ENCODE peak calls at places on chromosomes 4 and X, in five cellular contexts. M is lower lobe of right lung, Y is neural crest cell, A is adrenal gland, P is HL-60. T is an unnamed sample.

GRCh38 chrX:77167993-77168392 is 279.2 kb upstream of the FGF16 start:
- DNase-seq in M (no peak), Y (no peak), A (peak), P (peak), T (no peak)

GRCh38 chr4:78566834-78567501 is 15.4 kb downstream of the ANXA3 start:
- DNase-seq in M (no peak), Y (no peak), A (no peak), P (no peak), T (no peak)

GRCh38 chr4:137676357-137676998 is 144.2 kb upstream of the PCDH18 start:
- DNase-seq in M (no peak), Y (no peak), A (no peak), P (no peak), T (no peak)

GRCh38 chr4:84673475-84674230 is 90.7 kb downstream of the CDS1 start:
- DNase-seq in M (no peak), Y (no peak), A (no peak), P (no peak), T (no peak)

GRCh38 chr4:171785392-171785791 is 27.8 kb upstream of the GALNTL6 start:
- DNase-seq in M (no peak), Y (no peak), A (no peak), P (no peak), T (no peak)

GRCh38 chr4:174696657-174697056 is 132.4 kb downstream of the GLRA3 start:
- DNase-seq in M (no peak), Y (no peak), A (no peak), P (no peak), T (no peak)

GRCh38 chrX:129755779-129756650 is 17.2 kb downstream of the XPNPEP2 start:
- DNase-seq in M (no peak), Y (no peak), A (no peak), P (no peak), T (no peak)

GRCh38 chr4:140609548-140610425 is 41.0 kb upstream of the UCP1 start:
- DNase-seq in M (no peak), Y (no peak), A (peak), P (no peak), T (no peak)

GRCh38 chr4:54277691-54278090 is 48.6 kb downstream of the PDGFRA start:
- DNase-seq in M (no peak), Y (no peak), A (peak), P (no peak), T (no peak)

GRCh38 chrX:129600981-129601424 is 53.8 kb downstream of the APLN start:
- DNase-seq in M (no peak), Y (peak), A (no peak), P (peak), T (no peak)

GRCh38 chr4:7124643-7125442 is 57.0 kb upstream of the GRPEL1 start:
- DNase-seq in M (no peak), Y (no peak), A (peak), P (no peak), T (no peak)

T was measured in iPS DF 19.7.